ENCODE peak calls at places on chromosomes 2 and 18, in eight cellular contexts. Q is psoas muscle, B is H1, A is choroid plexus epithelial cell, O is mesothelial cell of epicardium, C is left lung, Y is MCF 10A, W is fibroblast of mammary gland. T is an unnamed sample.
A peak's percentile ranks its signal among the peaks of the same experiment; 100 is the strongest.

GRCh38 chr2:37189452-37190153 is 1.1 kb upstream of the SULT6B1 start:
- DNase-seq in Q (no peak), B (no peak), A (peak; percentile 98), O (no peak), C (no peak), Y (peak; percentile 95), W (peak; percentile 92), T (no peak)

GRCh38 chr18:44741551-44741950 is 60.9 kb downstream of the SETBP1 start:
- DNase-seq in Q (no peak), B (no peak), A (no peak), O (no peak), C (no peak), Y (no peak), W (no peak), T (no peak)

GRCh38 chr2:177275041-177275440 is 10.5 kb upstream of the NFE2L2 start:
- DNase-seq in Q (no peak), B (no peak), A (peak; percentile 93), O (no peak), C (no peak), Y (peak; percentile 93), W (peak; percentile 94), T (no peak)

GRCh38 chr2:64852771-64853241 is 136.4 kb upstream of the SLC1A4 start:
- DNase-seq in Q (no peak), B (no peak), A (no peak), O (no peak), C (no peak), Y (no peak), W (no peak), T (no peak)

GRCh38 chr2:1791670-1792069 is 47.4 kb upstream of the PXDN start:
- DNase-seq in Q (no peak), B (no peak), A (no peak), O (no peak), C (no peak), Y (no peak), W (no peak), T (no peak)

GRCh38 chr2:233764264-233764663 is 4.2 kb downstream of the UGT1A1 start:
- DNase-seq in Q (no peak), B (no peak), A (peak; percentile 67), O (no peak), C (no peak), Y (peak; percentile 26), W (peak; percentile 68), T (no peak)

GRCh38 chr2:70190086-70190412 is 770 bp downstream of the C2orf42 start:
- DNase-seq in Q (no peak), B (no peak), A (peak; percentile 70), O (no peak), C (no peak), Y (no peak), W (no peak), T (no peak)

GRCh38 chr2:41870257-41870570 is 177.6 kb upstream of the PKDCC start:
- DNase-seq in Q (no peak), B (no peak), A (no peak), O (no peak), C (no peak), Y (no peak), W (no peak), T (no peak)

GRCh38 chr2:230891108-230891507 is 26.4 kb downstream of the ITM2C start:
- DNase-seq in Q (no peak), B (no peak), A (no peak), O (no peak), C (no peak), Y (no peak), W (peak; percentile 3), T (no peak)

GRCh38 chr18:25974630-25975077 is 115.8 kb downstream of the SS18 start:
- DNase-seq in Q (no peak), B (no peak), A (peak; percentile 9), O (no peak), C (no peak), Y (no peak), W (no peak), T (no peak)

GRCh38 chr2:71779306-71779855 is 326.0 kb downstream of the DYSF start:
- DNase-seq in Q (no peak), B (no peak), A (peak; percentile 51), O (peak; percentile 39), C (no peak), Y (peak; percentile 43), W (peak; percentile 88), T (no peak)

GRCh38 chr2:38720613-38721241 is 30.4 kb downstream of the SRSF7 start:
- DNase-seq in Q (peak; percentile 89), B (no peak), A (peak; percentile 100), O (no peak), C (peak; percentile 85), Y (peak; percentile 97), W (peak; percentile 97), T (no peak)

GRCh38 chr2:40201425-40201824 is 250.5 kb downstream of the SLC8A1 start:
- DNase-seq in Q (no peak), B (no peak), A (no peak), O (no peak), C (no peak), Y (no peak), W (peak; percentile 63), T (no peak)

GRCh38 chr2:112033600-112033999 is 21.5 kb upstream of the TMEM87B start:
- DNase-seq in Q (no peak), B (no peak), A (peak; percentile 71), O (no peak), C (peak; percentile 76), Y (peak; percentile 89), W (peak; percentile 69), T (no peak)

GRCh38 chr2:237737196-237737865 is 61.2 kb upstream of the RBM44 start:
- DNase-seq in Q (no peak), B (no peak), A (no peak), O (no peak), C (no peak), Y (no peak), W (no peak), T (no peak)

GRCh38 chr2:218031771-218032257 is 29.0 kb upstream of the TNS1 start:
- DNase-seq in Q (no peak), B (no peak), A (no peak), O (peak; percentile 36), C (no peak), Y (peak; percentile 20), W (no peak), T (no peak)

GRCh38 chr2:227460079-227460485 is 11.9 kb upstream of the AGFG1 start:
- DNase-seq in Q (no peak), B (no peak), A (peak; percentile 56), O (no peak), C (no peak), Y (peak; percentile 81), W (peak; percentile 88), T (no peak)

GRCh38 chr2:104890670-104891069 is 36.8 kb downstream of the POU3F3 start:
- DNase-seq in Q (no peak), B (no peak), A (no peak), O (no peak), C (no peak), Y (no peak), W (no peak), T (no peak)

GRCh38 chr2:69789762-69790600 is 39.5 kb upstream of the GMCL1 start:
- DNase-seq in Q (no peak), B (no peak), A (peak; percentile 63), O (no peak), C (no peak), Y (no peak), W (no peak), T (no peak)

GRCh38 chr2:239188536-239188935 is 212.3 kb downstream of the HDAC4 start:
- DNase-seq in Q (no peak), B (no peak), A (no peak), O (peak; percentile 24), C (peak; percentile 25), Y (no peak), W (no peak), T (no peak)

GRCh38 chr2:239184968-239185903 is 215.6 kb downstream of the HDAC4 start:
- DNase-seq in Q (no peak), B (no peak), A (no peak), O (peak; percentile 31), C (peak; percentile 13), Y (no peak), W (no peak), T (no peak)

GRCh38 chr2:239187464-239188253 is 213.2 kb downstream of the HDAC4 start:
- DNase-seq in Q (no peak), B (no peak), A (no peak), O (peak; percentile 34), C (peak; percentile 25), Y (no peak), W (no peak), T (no peak)

GRCh38 chr2:239186958-239187357 is 213.9 kb downstream of the HDAC4 start:
- DNase-seq in Q (no peak), B (no peak), A (no peak), O (peak; percentile 17), C (peak; percentile 9), Y (no peak), W (no peak), T (no peak)

GRCh38 chr2:239186516-239186915 is 214.3 kb downstream of the HDAC4 start:
- DNase-seq in Q (no peak), B (no peak), A (no peak), O (peak; percentile 24), C (peak; percentile 15), Y (no peak), W (no peak), T (no peak)
- TF ChIP-seq CTCF in Q (no peak), B (no peak), A (no peak), O (no peak), C (no peak), Y (no peak), W (no peak), T (no peak)

GRCh38 chr2:208407667-208408066 is 1.1 kb downstream of the PTH2R start:
- DNase-seq in Q (no peak), B (no peak), A (peak; percentile 46), O (no peak), C (no peak), Y (no peak), W (peak; percentile 22), T (no peak)
- TF ChIP-seq CTCF in Q (no peak), B (peak; percentile 60), A (peak; percentile 53), O (no peak), C (no peak), Y (peak; percentile 27), W (peak; percentile 8), T (peak; percentile 49)

GRCh38 chr18:3499498-3499897 is 49.5 kb downstream of the TGIF1 start:
- DNase-seq in Q (no peak), B (peak; percentile 59), A (peak; percentile 20), O (no peak), C (no peak), Y (no peak), W (no peak), T (no peak)
- TF ChIP-seq CTCF in Q (no peak), B (no peak), A (peak; percentile 30), O (no peak), C (no peak), Y (no peak), W (no peak), T (no peak)

GRCh38 chr18:49170925-49171509 is 220.3 kb upstream of the SMAD7 start:
- DNase-seq in Q (no peak), B (no peak), A (no peak), O (no peak), C (no peak), Y (no peak), W (no peak), T (no peak)

GRCh38 chr18:49167084-49167483 is 216.3 kb upstream of the SMAD7 start:
- DNase-seq in Q (no peak), B (no peak), A (peak; percentile 30), O (no peak), C (no peak), Y (no peak), W (no peak), T (no peak)

GRCh38 chr18:49168281-49168680 is 217.5 kb upstream of the SMAD7 start:
- DNase-seq in Q (no peak), B (no peak), A (peak; percentile 52), O (no peak), C (no peak), Y (no peak), W (no peak), T (no peak)

GRCh38 chr18:49170145-49170544 is 219.4 kb upstream of the SMAD7 start:
- DNase-seq in Q (no peak), B (no peak), A (no peak), O (no peak), C (no peak), Y (no peak), W (no peak), T (no peak)

GRCh38 chr18:49168970-49169619 is 218.3 kb upstream of the SMAD7 start:
- DNase-seq in Q (no peak), B (no peak), A (no peak), O (no peak), C (no peak), Y (no peak), W (no peak), T (no peak)
- TF ChIP-seq CTCF in Q (no peak), B (no peak), A (no peak), O (no peak), C (no peak), Y (no peak), W (no peak), T (no peak)